ENCODE peak calls at places on chromosomes 16 and 17, in seven cellular contexts. K is dermis microvascular lymphatic vessel endothelial cell; E is NCI-H1105; N is T-helper 1 cell; P is psoas muscle; U is AG04449; G is stimulated activated CD8-positive, alpha-beta memory T cell treated with anti-CD3 and anti-CD28 coated beads, Interleukin-7, amount 100 ng/mL, for 4 hours. C is an unnamed sample.

GRCh38 chr17:28078443-28079229 is 36.2 kb downstream of the NLK start:
- DNase-seq in N (no peak), U (no peak), G (no peak), P (no peak), K (no peak), E (no peak), C (no peak)

GRCh38 chr16:68395806-68396205 is 52.5 kb downstream of the SMPD3 start:
- DNase-seq in N (no peak), U (no peak), K (no peak), P (no peak), G (no peak), E (no peak), C (no peak)

GRCh38 chr16:61007694-61008093 is 1028.5 kb downstream of the CDH8 start:
- DNase-seq in K (no peak), G (no peak), P (no peak), U (no peak), N (no peak), E (no peak), C (no peak)

GRCh38 chr17:9401434-9401833 is 174.2 kb downstream of the STX8 start:
- DNase-seq in N (no peak), K (no peak), P (no peak), U (peak), G (no peak), E (no peak), C (no peak)

GRCh38 chr17:57286372-57287105 is 30.2 kb downstream of the MSI2 start:
- DNase-seq in N (no peak), U (no peak), K (no peak), E (peak), G (no peak), P (no peak), C (no peak)

GRCh38 chr16:83409347-83409746 is 398.4 kb upstream of the HSBP1 start:
- DNase-seq in K (no peak), U (no peak), G (no peak), N (no peak), E (no peak), P (no peak), C (no peak)

GRCh38 chr17:48642059-48642842 is 16.1 kb upstream of the HOXB9 start:
- DNase-seq in G (no peak), E (no peak), N (no peak), U (no peak), K (no peak), P (no peak), C (no peak)

GRCh38 chr17:73126716-73127473 is 34.4 kb upstream of the SLC39A11 start:
- DNase-seq in P (no peak), N (no peak), K (no peak), E (no peak), U (no peak), G (no peak), C (no peak)

GRCh38 chr16:68265078-68265925 is 976 bp downstream of the SLC7A6 start:
- DNase-seq in P (peak), N (peak), E (no peak), U (peak), K (no peak), G (no peak), C (peak)

GRCh38 chr16:49701867-49702494 is 153.9 kb downstream of the ZNF423 start:
- DNase-seq in U (no peak), K (no peak), N (no peak), E (no peak), G (no peak), P (peak), C (no peak)

GRCh38 chr17:77142689-77143088 is 1.9 kb downstream of the SEC14L1 start:
- DNase-seq in G (no peak), U (no peak), N (no peak), K (no peak), P (no peak), E (no peak), C (no peak)

GRCh38 chr16:47141773-47142468 is 1.8 kb downstream of the NETO2 start:
- DNase-seq in P (peak), G (peak), E (peak), K (peak), U (peak), N (peak), C (peak)

GRCh38 chr16:10314811-10315210 is 71.0 kb upstream of the ATF7IP2 start:
- DNase-seq in N (peak), K (no peak), P (no peak), G (no peak), U (no peak), E (no peak), C (no peak)

GRCh38 chr16:10981697-10982216 is 37.4 kb downstream of the CLEC16A start:
- DNase-seq in U (no peak), E (no peak), P (no peak), G (no peak), K (no peak), N (peak), C (no peak)

GRCh38 chr17:72164340-72164739 is 43.5 kb downstream of the SOX9 start:
- DNase-seq in K (no peak), P (no peak), G (no peak), U (no peak), E (no peak), N (no peak), C (no peak)

GRCh38 chr16:66289051-66289680 is 77.3 kb upstream of the CDH5 start:
- DNase-seq in E (no peak), P (no peak), U (no peak), N (no peak), K (no peak), G (no peak), C (no peak)

GRCh38 chr17:50634123-50634914 is at the start of gene ABCC3:
- DNase-seq in G (no peak), E (no peak), U (no peak), P (peak), K (no peak), N (no peak), C (no peak)

GRCh38 chr16:86355538-86355937 is 154.8 kb upstream of the FOXF1 start:
- DNase-seq in K (no peak), G (no peak), E (no peak), U (peak), P (no peak), N (no peak), C (no peak)

GRCh38 chr16:28826141-28826540 is 3.3 kb downstream of the ATXN2L start:
- DNase-seq in G (no peak), K (peak), U (no peak), N (no peak), P (no peak), E (no peak), C (no peak)

GRCh38 chr17:80599546-80600305 is 55.1 kb downstream of the RPTOR start:
- DNase-seq in G (no peak), P (no peak), U (no peak), E (no peak), N (no peak), K (no peak), C (no peak)

GRCh38 chr16:4693956-4694663 is 748 bp downstream of the NUDT16L1 start:
- DNase-seq in P (peak), N (peak), U (no peak), G (no peak), K (no peak), E (peak), C (no peak)

GRCh38 chr16:78596996-78597422 is 497.6 kb downstream of the WWOX start:
- DNase-seq in K (no peak), N (no peak), U (no peak), P (no peak), G (no peak), E (no peak), C (no peak)

GRCh38 chr17:31534223-31534888 is 142.9 kb downstream of the RAB11FIP4 start:
- DNase-seq in U (no peak), E (no peak), K (no peak), G (no peak), P (no peak), N (no peak), C (no peak)

GRCh38 chr16:47311738-47312505 is 148.9 kb downstream of the ITFG1 start:
- DNase-seq in K (no peak), N (no peak), E (peak), P (no peak), U (no peak), G (no peak), C (peak)

GRCh38 chr17:45785373-45786193 is 1.5 kb downstream of the CRHR1 start:
- DNase-seq in P (no peak), N (no peak), G (no peak), K (no peak), U (no peak), E (no peak), C (no peak)

GRCh38 chr17:76370261-76370993 is 14.0 kb upstream of the SPHK1 start:
- DNase-seq in K (peak), N (no peak), U (peak), P (peak), G (no peak), E (no peak), C (no peak)

GRCh38 chr17:7133424-7133823 is 18.8 kb upstream of the ASGR2 start:
- DNase-seq in G (peak), E (no peak), K (peak), U (no peak), N (peak), P (no peak), C (no peak)

GRCh38 chr16:58124601-58124915 is 4.6 kb downstream of the CFAP20 start:
- DNase-seq in G (no peak), P (no peak), N (no peak), E (no peak), K (no peak), U (no peak), C (no peak)

GRCh38 chr16:3214904-3215600 is 19.9 kb downstream of the ZNF200 start:
- DNase-seq in N (peak), K (no peak), U (no peak), P (no peak), G (no peak), E (no peak), C (no peak)

GRCh38 chr17:5122586-5123342 is 6.9 kb downstream of the USP6 start:
- DNase-seq in E (peak), P (peak), G (no peak), N (no peak), U (no peak), K (no peak), C (no peak)

GRCh38 chr17:11952610-11953009 is 44.7 kb downstream of the ZNF18 start:
- DNase-seq in U (no peak), N (no peak), K (no peak), P (no peak), G (no peak), E (no peak), C (no peak)

C was measured in epithelial cell of proximal tubule.